ENCODE peak calls at places on chromosomes 16 and 17, in eight cellular contexts. Y, W, Q, B, I, S, C and F are unnamed samples.
A peak's percentile ranks its signal among the peaks of the same experiment; 100 is the strongest.

GRCh38 chr16:89657442-89658220 is at the start of the genes CHMP1A and SPATA33:
- DNase-seq in Y (peak; percentile 94), W (peak; percentile 81), Q (peak; percentile 84), B (peak; percentile 92), I (peak; percentile 93), S (peak; percentile 81), C (peak; percentile 58), F (peak; percentile 84)

GRCh38 chr17:41340934-41341861 is 9.4 kb downstream of the KRT33A start:
- DNase-seq in Y (no peak), W (no peak), Q (no peak), B (no peak), I (no peak), S (no peak), C (no peak), F (no peak)

GRCh38 chr17:45705123-45706009 is 78.8 kb upstream of the CRHR1 start:
- DNase-seq in Y (no peak), W (peak; percentile 42), Q (peak; percentile 84), B (no peak), I (no peak), S (no peak), C (no peak), F (no peak)

GRCh38 chr16:3965781-3966582 is 85.5 kb upstream of the CREBBP start:
- DNase-seq in Y (no peak), W (no peak), Q (no peak), B (no peak), I (no peak), S (no peak), C (no peak), F (no peak)

GRCh38 chr16:67893791-67894399 is 841 bp downstream of the PSKH1 start:
- DNase-seq in Y (no peak), W (no peak), Q (no peak), B (no peak), I (no peak), S (no peak), C (no peak), F (no peak)

GRCh38 chr17:6496636-6497441 is 52.6 kb downstream of the PIMREG start:
- DNase-seq in Y (no peak), W (no peak), Q (no peak), B (no peak), I (peak; percentile 24), S (no peak), C (no peak), F (no peak)

GRCh38 chr16:49085689-49086088 is 195.9 kb downstream of the CBLN1 start:
- DNase-seq in Y (no peak), W (peak; percentile 2), Q (no peak), B (no peak), I (no peak), S (peak; percentile 23), C (no peak), F (no peak)

GRCh38 chr16:24482681-24483202 is 56.6 kb upstream of the RBBP6 start:
- DNase-seq in Y (no peak), W (no peak), Q (no peak), B (no peak), I (no peak), S (no peak), C (peak; percentile 29), F (no peak)

GRCh38 chr17:7311110-7311698 is 3.8 kb downstream of the EIF5A start:
- DNase-seq in Y (no peak), W (no peak), Q (no peak), B (no peak), I (no peak), S (no peak), C (no peak), F (no peak)

GRCh38 chr16:87212026-87212425 is 105.2 kb downstream of the C16orf95 start:
- DNase-seq in Y (no peak), W (peak; percentile 30), Q (no peak), B (no peak), I (no peak), S (no peak), C (no peak), F (no peak)

GRCh38 chr17:76558210-76559095 is 18.6 kb downstream of the PRCD start:
- DNase-seq in Y (no peak), W (peak; percentile 20), Q (no peak), B (no peak), I (no peak), S (no peak), C (no peak), F (no peak)

GRCh38 chr16:89565256-89565505 is 4.7 kb downstream of the RPL13 start:
- DNase-seq in Y (no peak), W (no peak), Q (no peak), B (peak; percentile 60), I (no peak), S (no peak), C (no peak), F (no peak)

GRCh38 chr17:33982872-33983271 is 272.2 kb upstream of the CCL2 start:
- DNase-seq in Y (no peak), W (no peak), Q (no peak), B (no peak), I (no peak), S (no peak), C (no peak), F (no peak)

GRCh38 chr16:17313085-17313611 is 157.6 kb downstream of the XYLT1 start:
- DNase-seq in Y (peak; percentile 21), W (peak; percentile 28), Q (no peak), B (peak; percentile 46), I (no peak), S (peak; percentile 90), C (no peak), F (peak; percentile 71)

GRCh38 chr16:49503242-49504022 is 129.8 kb downstream of the C16orf78 start:
- DNase-seq in Y (no peak), W (no peak), Q (no peak), B (peak; percentile 30), I (peak; percentile 58), S (no peak), C (no peak), F (no peak)

GRCh38 chr17:82366749-82367148 is 4.8 kb upstream of the UTS2R start:
- DNase-seq in Y (no peak), W (no peak), Q (no peak), B (peak; percentile 71), I (no peak), S (no peak), C (no peak), F (no peak)

GRCh38 chr16:89268585-89268984 is 51.1 kb downstream of the ZNF778 start:
- DNase-seq in Y (no peak), W (no peak), Q (no peak), B (no peak), I (no peak), S (no peak), C (no peak), F (no peak)

GRCh38 chr17:164536-165235 is 16.8 kb downstream of the DOC2B start:
- DNase-seq in Y (peak; percentile 46), W (peak; percentile 43), Q (peak; percentile 61), B (peak; percentile 25), I (no peak), S (no peak), C (no peak), F (no peak)

GRCh38 chr17:81417049-81417878 is 22.0 kb downstream of the BAHCC1 start:
- DNase-seq in Y (no peak), W (no peak), Q (no peak), B (no peak), I (peak; percentile 86), S (peak; percentile 65), C (no peak), F (no peak)

GRCh38 chr17:63478814-63479494 is 2.1 kb downstream of the ACE start:
- DNase-seq in Y (peak; percentile 88), W (peak; percentile 92), Q (peak; percentile 99), B (peak; percentile 89), I (peak; percentile 90), S (peak; percentile 77), C (peak; percentile 65), F (peak; percentile 68)
- TF ChIP-seq POLR2A in Y (no peak), W (no peak), Q (no peak), B (no peak), I (no peak), S (no peak), C (no peak), F (no peak)

GRCh38 chr16:70689970-70690905 is 4.4 kb upstream of the MTSS2 start:
- DNase-seq in Y (no peak), W (no peak), Q (no peak), B (peak; percentile 65), I (no peak), S (no peak), C (no peak), F (no peak)
- H3K27ac ChIP-seq in Y (no peak overlapping the region), W (peak overlapping the region; percentile 91), Q (peak overlapping the region; percentile 100), B (peak overlapping the region; percentile 91), I (peak overlapping the region; percentile 91), S (peak overlapping the region; percentile 93), C (no peak overlapping the region), F (peak overlapping the region; percentile 96)

GRCh38 chr16:72840591-72841381 is 207.1 kb downstream of the ZFHX3 start:
- DNase-seq in Y (no peak), W (peak; percentile 40), Q (no peak), B (no peak), I (no peak), S (no peak), C (no peak), F (no peak)
- TF ChIP-seq POLR2A in Y (no peak), W (no peak), Q (no peak), B (no peak), I (no peak), S (no peak), C (no peak), F (no peak)

GRCh38 chr17:2054740-2055493 is at the start of gene HIC1:
- DNase-seq in Y (peak; percentile 76), W (peak; percentile 73), Q (peak; percentile 92), B (peak; percentile 77), I (peak; percentile 86), S (peak; percentile 83), C (no peak), F (peak; percentile 74)

GRCh38 chr17:2055494-2056220 is 754 bp downstream of the HIC1 start:
- DNase-seq in Y (no peak), W (peak; percentile 55), Q (no peak), B (peak; percentile 39), I (peak; percentile 70), S (peak; percentile 57), C (no peak), F (no peak)

GRCh38 chr17:2057130-2057713 is 2.3 kb downstream of the HIC1 start:
- DNase-seq in Y (no peak), W (no peak), Q (no peak), B (no peak), I (peak; percentile 62), S (no peak), C (no peak), F (no peak)

GRCh38 chr17:2057714-2058520 is 3.0 kb downstream of the HIC1 start:
- DNase-seq in Y (no peak), W (peak; percentile 49), Q (no peak), B (no peak), I (peak; percentile 67), S (no peak), C (no peak), F (no peak)

DNA sequence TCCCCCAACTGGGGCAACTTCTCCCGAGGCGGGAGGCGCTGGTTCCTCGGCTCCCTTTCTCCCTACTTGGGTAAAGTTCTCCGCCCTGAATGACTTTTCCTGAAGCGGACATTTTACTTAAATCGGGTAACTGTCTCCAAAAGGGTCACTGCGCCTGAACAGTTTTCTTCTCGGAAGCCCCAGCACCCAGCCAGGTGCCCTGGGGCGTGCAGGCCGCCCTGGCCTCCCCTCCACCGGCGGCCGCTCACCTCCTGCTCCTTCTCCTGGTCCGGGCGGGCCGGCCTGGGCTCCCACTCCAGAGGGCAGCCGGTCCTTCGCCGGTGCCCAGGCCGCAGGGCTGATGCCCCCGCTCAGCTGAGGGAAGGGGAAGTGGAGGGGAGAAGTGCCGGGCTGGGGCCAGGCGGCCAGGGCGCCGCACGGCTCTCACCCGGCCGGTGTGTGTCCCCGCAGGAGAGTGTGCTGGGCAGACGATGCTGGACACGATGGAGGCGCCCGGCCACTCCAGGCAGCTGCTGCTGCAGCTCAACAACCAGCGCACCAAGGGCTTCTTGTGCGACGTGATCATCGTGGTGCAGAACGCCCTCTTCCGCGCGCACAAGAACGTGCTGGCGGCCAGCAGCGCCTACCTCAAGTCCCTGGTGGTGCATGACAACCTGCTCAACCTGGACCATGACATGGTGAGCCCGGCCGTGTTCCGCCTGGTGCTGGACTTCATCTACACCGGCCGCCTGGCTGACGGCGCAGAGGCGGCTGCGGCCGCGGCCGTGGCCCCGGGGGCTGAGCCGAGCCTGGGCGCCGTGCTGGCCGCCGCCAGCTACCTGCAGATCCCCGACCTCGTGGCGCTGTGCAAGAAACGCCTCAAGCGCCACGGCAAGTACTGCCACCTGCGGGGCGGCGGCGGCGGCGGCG is 1.6 kb downstream of the HIC1 start:
- DNase-seq in Y (no peak), W (peak; percentile 64), Q (no peak), B (peak; percentile 42), I (peak; percentile 64), S (peak; percentile 50), C (no peak), F (no peak)
- H3K27ac ChIP-seq in Y (peak overlapping the region; percentile 26), W (peak overlapping the region; percentile 98), Q (no peak overlapping the region), B (peak overlapping the region; percentile 90), I (peak overlapping the region; percentile 85), S (peak overlapping the region; percentile 99), C (no peak overlapping the region), F (peak overlapping the region; percentile 85)